ENCODE peak calls at places on chromosomes 5 and 9, in four cellular contexts. L is GM10248; C is activated CD4-positive, alpha-beta T cell treated with anti-CD3 and anti-CD28 coated beads for 1 hour; O is Calu3. X is an unnamed sample.

GRCh38 chr9:6901179-6901578 is 143.4 kb downstream of the KDM4C start:
- DNase-seq in O (no peak), L (no peak), C (no peak), X (no peak)

GRCh38 chr5:41835625-41836024 is 34.6 kb downstream of the OXCT1 start:
- DNase-seq in O (peak; percentile 39), L (no peak), C (no peak), X (no peak)

GRCh38 chr9:93091453-93092081 is 4.5 kb upstream of the CARD19 start:
- DNase-seq in L (no peak), O (peak; percentile 62), C (peak; percentile 38), X (no peak)

GRCh38 chr5:34582364-34582763 is 73.8 kb upstream of the RAI14 start:
- DNase-seq in C (no peak), O (no peak), L (no peak), X (no peak)

GRCh38 chr9:109013678-109014145 is 413 bp upstream of the CTNNAL1 start:
- DNase-seq in O (no peak), C (no peak), L (no peak), X (no peak)

GRCh38 chr5:66122379-66123034 is 21.6 kb upstream of the SREK1 start:
- DNase-seq in O (no peak), L (no peak), C (no peak), X (no peak)

GRCh38 chr9:76161546-76161945 is 232.7 kb downstream of the RFK start:
- DNase-seq in O (no peak), L (no peak), C (no peak), X (no peak)

GRCh38 chr5:133977858-133978257 is 9.4 kb upstream of the C5orf15 start:
- DNase-seq in O (no peak), L (no peak), C (no peak), X (no peak)

GRCh38 chr5:38267372-38267771 is 9.0 kb downstream of the EGFLAM start:
- DNase-seq in L (no peak), C (no peak), O (no peak), X (no peak)

GRCh38 chr5:76716456-76717157 is 681 bp downstream of the F2R start:
- DNase-seq in L (no peak), O (no peak), C (no peak), X (no peak)

GRCh38 chr9:128607642-128608350 is 48.9 kb downstream of the DYNC2I2 start:
- DNase-seq in L (no peak), O (no peak), C (no peak), X (no peak)

GRCh38 chr5:172771439-172772111 is 580 bp upstream of the DUSP1 start:
- DNase-seq in L (peak; percentile 36), C (no peak), O (no peak), X (no peak)

GRCh38 chr5:161676109-161676508 is 9.4 kb upstream of the GABRA6 start:
- DNase-seq in L (peak; percentile 7), O (no peak), C (no peak), X (no peak)

GRCh38 chr5:161149078-161149477 is 297.1 kb upstream of the ATP10B start:
- DNase-seq in L (no peak), C (no peak), O (no peak), X (no peak)

GRCh38 chr5:160118349-160119141 is 705 bp downstream of the PWWP2A start:
- DNase-seq in C (peak; percentile 40), O (peak; percentile 44), L (peak; percentile 53), X (no peak)

GRCh38 chr9:7298123-7298522 is 501.5 kb downstream of the DMAC1 start:
- DNase-seq in L (peak; percentile 73), C (no peak), O (no peak), X (no peak)

GRCh38 chr9:71364196-71364955 is 243.0 kb upstream of the TRPM3 start:
- DNase-seq in L (no peak), C (no peak), O (no peak), X (no peak)

GRCh38 chr5:164818440-164818839 is 1313.0 kb downstream of the MAT2B start:
- DNase-seq in O (no peak), L (no peak), C (no peak), X (no peak)

GRCh38 chr9:94772654-94773303 is 46.3 kb downstream of the AOPEP start:
- DNase-seq in L (no peak), C (no peak), O (no peak), X (peak; percentile 92)

GRCh38 chr9:131773911-131774379 is 34.1 kb upstream of the RAPGEF1 start:
- DNase-seq in L (peak; percentile 75), C (no peak), O (peak; percentile 60), X (no peak)

GRCh38 chr9:38263534-38263933 is 129.0 kb upstream of the ALDH1B1 start:
- DNase-seq in C (no peak), O (peak; percentile 1), L (no peak), X (no peak)

GRCh38 chr5:65479527-65479926 is 2.2 kb downstream of the ADAMTS6 start:
- DNase-seq in O (no peak), C (no peak), L (no peak), X (no peak)

GRCh38 chr9:114026335-114026734 is 51.8 kb downstream of the AMBP start:
- DNase-seq in L (no peak), O (no peak), C (no peak), X (no peak)

GRCh38 chr9:76419782-76420380 is 25.7 kb upstream of the RFK start:
- DNase-seq in L (peak; percentile 33), O (no peak), C (no peak), X (no peak)

GRCh38 chr9:38018964-38019602 is 49.9 kb downstream of the SHB start:
- DNase-seq in O (no peak), L (no peak), C (no peak), X (peak; percentile 46)

GRCh38 chr9:87255437-87256155 is 242.1 kb upstream of the DAPK1 start:
- DNase-seq in L (no peak), O (no peak), C (no peak), X (no peak)

GRCh38 chr5:122009436-122009835 is 47.7 kb downstream of the SRFBP1 start:
- DNase-seq in O (no peak), L (no peak), C (no peak), X (no peak)

GRCh38 chr5:59138509-59138908 is 555.6 kb downstream of the RAB3C start:
- DNase-seq in O (no peak), C (no peak), L (no peak), X (no peak)